ENCODE peak calls at places on chromosomes 1 and 21, in nine cellular contexts. One of them, this sample, is unnamed. For H3K4me1, the result is how much of the 10 kb centered on the place peaks cover.

GRCh38 chr1:84750110-84750509 is 59.8 kb upstream of the SSX2IP start:
- DNase-seq in HCT116: no peak
- DNase-seq in cardiac muscle cell: no peak
- DNase-seq in stomach: no peak
- DNase-seq in suprapubic skin: no peak
- DNase-seq in breast epithelium: no peak
- DNase-seq in neural progenitor cell: no peak
- DNase-seq in heart right ventricle: no peak
- DNase-seq in A549: no peak
- DNase-seq in this sample: no peak

GRCh38 chr1:232049335-232049734 is 422.7 kb downstream of the DISC1 start:
- DNase-seq in HCT116: no peak
- DNase-seq in cardiac muscle cell: no peak
- DNase-seq in stomach: no peak
- DNase-seq in suprapubic skin: no peak
- DNase-seq in breast epithelium: no peak
- DNase-seq in neural progenitor cell: no peak
- DNase-seq in heart right ventricle: no peak
- DNase-seq in A549: no peak
- DNase-seq in this sample: no peak

GRCh38 chr21:44085491-44086321 is 21.5 kb upstream of the PWP2 start:
- DNase-seq in HCT116: no peak
- DNase-seq in cardiac muscle cell: peak
- DNase-seq in stomach: peak
- DNase-seq in suprapubic skin: peak
- DNase-seq in breast epithelium: peak
- DNase-seq in neural progenitor cell: no peak
- DNase-seq in heart right ventricle: no peak
- DNase-seq in A549: no peak
- DNase-seq in this sample: peak

GRCh38 chr1:36276688-36277087 is 29.5 kb upstream of the SH3D21 start:
- DNase-seq in HCT116: no peak
- DNase-seq in cardiac muscle cell: no peak
- DNase-seq in stomach: no peak
- DNase-seq in suprapubic skin: no peak
- DNase-seq in breast epithelium: no peak
- DNase-seq in neural progenitor cell: no peak
- DNase-seq in heart right ventricle: no peak
- DNase-seq in A549: no peak
- DNase-seq in this sample: no peak

GRCh38 chr1:27522148-27522859 is 32.3 kb upstream of the WASF2 start:
- DNase-seq in HCT116: no peak
- DNase-seq in cardiac muscle cell: no peak
- DNase-seq in stomach: peak
- DNase-seq in suprapubic skin: peak
- DNase-seq in breast epithelium: peak
- DNase-seq in neural progenitor cell: no peak
- DNase-seq in heart right ventricle: no peak
- DNase-seq in A549: no peak
- DNase-seq in this sample: no peak

GRCh38 chr1:229440821-229441537 is 7.1 kb upstream of the ACTA1 start:
- DNase-seq in HCT116: no peak
- DNase-seq in cardiac muscle cell: peak
- DNase-seq in stomach: no peak
- DNase-seq in suprapubic skin: no peak
- DNase-seq in breast epithelium: no peak
- DNase-seq in neural progenitor cell: no peak
- DNase-seq in heart right ventricle: no peak
- DNase-seq in A549: peak
- DNase-seq in this sample: no peak

GRCh38 chr1:53449026-53449425 is 10.2 kb upstream of the DMRTB1 start:
- DNase-seq in HCT116: no peak
- DNase-seq in cardiac muscle cell: peak
- DNase-seq in stomach: no peak
- DNase-seq in suprapubic skin: no peak
- DNase-seq in breast epithelium: no peak
- DNase-seq in neural progenitor cell: peak
- DNase-seq in heart right ventricle: no peak
- DNase-seq in A549: no peak
- DNase-seq in this sample: no peak

GRCh38 chr1:167439301-167439988 is 78.9 kb downstream of the CD247 start:
- DNase-seq in HCT116: no peak
- DNase-seq in cardiac muscle cell: peak
- DNase-seq in stomach: no peak
- DNase-seq in suprapubic skin: peak
- DNase-seq in breast epithelium: no peak
- DNase-seq in neural progenitor cell: peak
- DNase-seq in heart right ventricle: no peak
- DNase-seq in A549: peak
- DNase-seq in this sample: peak

GRCh38 chr1:97893844-97894243 is 27.0 kb downstream of the DPYD start:
- DNase-seq in HCT116: no peak
- DNase-seq in cardiac muscle cell: no peak
- DNase-seq in stomach: no peak
- DNase-seq in suprapubic skin: no peak
- DNase-seq in breast epithelium: no peak
- DNase-seq in neural progenitor cell: no peak
- DNase-seq in heart right ventricle: no peak
- DNase-seq in A549: no peak
- DNase-seq in this sample: no peak

GRCh38 chr1:225508538-225509375 is 80.9 kb upstream of the LBR start:
- DNase-seq in HCT116: peak
- DNase-seq in cardiac muscle cell: peak
- DNase-seq in stomach: peak
- DNase-seq in suprapubic skin: no peak
- DNase-seq in breast epithelium: no peak
- DNase-seq in neural progenitor cell: peak
- DNase-seq in heart right ventricle: peak
- DNase-seq in A549: peak
- DNase-seq in this sample: no peak

GRCh38 chr1:245583575-245584330 is 429.0 kb downstream of the KIF26B start:
- DNase-seq in HCT116: no peak
- DNase-seq in cardiac muscle cell: peak
- DNase-seq in stomach: no peak
- DNase-seq in suprapubic skin: no peak
- DNase-seq in breast epithelium: no peak
- DNase-seq in neural progenitor cell: no peak
- DNase-seq in heart right ventricle: no peak
- DNase-seq in A549: peak
- DNase-seq in this sample: no peak

GRCh38 chr1:40901886-40902633 is 39.9 kb upstream of the CITED4 start:
- DNase-seq in HCT116: peak
- DNase-seq in cardiac muscle cell: peak
- DNase-seq in stomach: no peak
- DNase-seq in suprapubic skin: no peak
- DNase-seq in breast epithelium: peak
- DNase-seq in neural progenitor cell: no peak
- DNase-seq in heart right ventricle: peak
- DNase-seq in A549: peak
- DNase-seq in this sample: peak

GRCh38 chr21:34129971-34130597 is 56.7 kb downstream of the MRPS6 start:
- DNase-seq in HCT116: no peak
- DNase-seq in cardiac muscle cell: peak
- DNase-seq in stomach: no peak
- DNase-seq in suprapubic skin: no peak
- DNase-seq in breast epithelium: no peak
- DNase-seq in neural progenitor cell: peak
- DNase-seq in heart right ventricle: no peak
- DNase-seq in A549: no peak
- DNase-seq in this sample: no peak

GRCh38 chr1:235527196-235527814 is 23.1 kb upstream of the B3GALNT2 start:
- DNase-seq in HCT116: no peak
- DNase-seq in cardiac muscle cell: peak
- DNase-seq in stomach: no peak
- DNase-seq in suprapubic skin: no peak
- DNase-seq in breast epithelium: no peak
- DNase-seq in neural progenitor cell: no peak
- DNase-seq in heart right ventricle: no peak
- DNase-seq in A549: no peak
- DNase-seq in this sample: no peak

GRCh38 chr1:164588388-164589341 is 29.7 kb downstream of the PBX1 start:
- DNase-seq in HCT116: no peak
- DNase-seq in cardiac muscle cell: peak
- DNase-seq in stomach: no peak
- DNase-seq in suprapubic skin: no peak
- DNase-seq in breast epithelium: peak
- DNase-seq in neural progenitor cell: peak
- DNase-seq in heart right ventricle: peak
- DNase-seq in A549: peak
- DNase-seq in this sample: peak

GRCh38 chr1:192959657-192960186 is 99.4 kb downstream of the UCHL5 start:
- DNase-seq in HCT116: no peak
- DNase-seq in cardiac muscle cell: no peak
- DNase-seq in stomach: no peak
- DNase-seq in suprapubic skin: no peak
- DNase-seq in breast epithelium: no peak
- DNase-seq in neural progenitor cell: no peak
- DNase-seq in heart right ventricle: no peak
- DNase-seq in A549: no peak
- DNase-seq in this sample: no peak

GRCh38 chr1:12177999-12178441 is 11.2 kb downstream of the TNFRSF1B start:
- DNase-seq in HCT116: peak
- DNase-seq in cardiac muscle cell: peak
- DNase-seq in stomach: peak
- DNase-seq in suprapubic skin: no peak
- DNase-seq in breast epithelium: no peak
- DNase-seq in neural progenitor cell: no peak
- DNase-seq in heart right ventricle: no peak
- DNase-seq in A549: no peak
- DNase-seq in this sample: no peak
- H3K4me1 ChIP-seq in HCT116: under half
- H3K4me1 ChIP-seq in cardiac muscle cell: under half
- H3K4me1 ChIP-seq in stomach: under half
- H3K4me1 ChIP-seq in suprapubic skin: half or more
- H3K4me1 ChIP-seq in breast epithelium: under half
- H3K4me1 ChIP-seq in neural progenitor cell: under half
- H3K4me1 ChIP-seq in heart right ventricle: half or more
- H3K4me1 ChIP-seq in A549: under half
- H3K4me1 ChIP-seq in this sample: under half

DNA sequence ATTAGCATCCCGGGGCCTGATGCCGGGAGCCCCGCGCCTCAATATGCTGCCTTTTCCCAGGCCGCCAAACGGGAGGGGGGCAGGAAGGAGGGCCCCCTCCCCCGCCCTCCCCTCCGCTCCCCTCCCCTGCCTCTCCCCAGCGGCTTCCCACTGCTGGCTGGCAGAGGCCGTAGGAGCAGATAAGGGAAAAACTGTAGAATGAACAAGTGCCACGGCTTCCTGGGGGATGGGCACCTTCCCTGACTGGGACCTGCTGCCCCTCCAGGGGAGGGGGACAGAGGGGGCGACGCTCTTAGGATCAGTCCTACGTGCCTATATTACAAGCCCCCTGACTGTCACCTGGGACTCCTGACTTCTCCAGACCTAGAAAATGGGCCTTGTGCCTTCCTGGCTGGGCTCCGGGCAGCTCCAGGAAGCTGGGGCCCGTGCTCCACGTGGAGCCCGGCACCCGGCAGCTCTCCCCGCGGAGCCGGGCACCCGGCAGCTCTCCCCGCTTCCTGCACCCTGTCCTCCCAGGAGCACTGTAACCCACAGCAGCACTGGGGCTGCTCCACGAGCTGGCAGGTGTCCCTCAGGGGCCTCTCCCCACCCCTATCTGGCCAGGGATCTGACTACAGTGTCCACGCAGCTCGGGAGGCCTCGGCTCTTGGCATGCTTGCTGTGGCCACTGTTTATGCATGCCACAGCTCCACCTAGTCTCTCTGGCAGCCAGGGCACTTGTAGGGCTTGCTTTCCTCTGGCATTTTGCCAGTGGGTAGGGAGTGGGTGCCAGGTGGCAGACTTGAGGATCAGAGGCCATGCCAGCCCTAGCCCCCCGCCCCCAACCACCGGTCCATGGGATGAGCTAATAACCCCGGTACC is 668 bp upstream of the HES5 start:
- DNase-seq in HCT116: no peak
- DNase-seq in cardiac muscle cell: no peak
- DNase-seq in stomach: peak
- DNase-seq in suprapubic skin: no peak
- DNase-seq in breast epithelium: peak
- DNase-seq in neural progenitor cell: no peak
- DNase-seq in heart right ventricle: peak
- DNase-seq in A549: no peak
- DNase-seq in this sample: no peak
- H3K4me3 ChIP-seq in HCT116: no peak
- H3K4me3 ChIP-seq in cardiac muscle cell: peak
- H3K4me3 ChIP-seq in stomach: peak
- H3K4me3 ChIP-seq in suprapubic skin: peak
- H3K4me3 ChIP-seq in breast epithelium: peak
- H3K4me3 ChIP-seq in neural progenitor cell: peak
- H3K4me3 ChIP-seq in heart right ventricle: peak
- H3K4me3 ChIP-seq in A549: no peak
- H3K4me3 ChIP-seq in this sample: no peak

GRCh38 chr1:10916311-10916710 is 96.1 kb upstream of the TARDBP start:
- DNase-seq in HCT116: no peak
- DNase-seq in cardiac muscle cell: no peak
- DNase-seq in stomach: no peak
- DNase-seq in suprapubic skin: no peak
- DNase-seq in breast epithelium: no peak
- DNase-seq in neural progenitor cell: no peak
- DNase-seq in heart right ventricle: no peak
- DNase-seq in A549: no peak
- DNase-seq in this sample: no peak
- TF ChIP-seq CTCF in HCT116: no peak
- TF ChIP-seq CTCF in cardiac muscle cell: no peak
- TF ChIP-seq CTCF in stomach: no peak
- TF ChIP-seq CTCF in suprapubic skin: no peak
- TF ChIP-seq CTCF in breast epithelium: no peak
- TF ChIP-seq CTCF in neural progenitor cell: no peak
- TF ChIP-seq CTCF in heart right ventricle: no peak
- TF ChIP-seq CTCF in A549: no peak
- TF ChIP-seq CTCF in this sample: no peak

GRCh38 chr1:116360435-116361173 is 12.4 kb upstream of the ATP1A1 start:
- DNase-seq in HCT116: no peak
- DNase-seq in cardiac muscle cell: peak
- DNase-seq in stomach: no peak
- DNase-seq in suprapubic skin: no peak
- DNase-seq in breast epithelium: no peak
- DNase-seq in neural progenitor cell: no peak
- DNase-seq in heart right ventricle: no peak
- DNase-seq in A549: no peak
- DNase-seq in this sample: no peak

GRCh38 chr1:116359871-116360270 is 13.2 kb upstream of the ATP1A1 start:
- DNase-seq in HCT116: no peak
- DNase-seq in cardiac muscle cell: no peak
- DNase-seq in stomach: no peak
- DNase-seq in suprapubic skin: no peak
- DNase-seq in breast epithelium: no peak
- DNase-seq in neural progenitor cell: no peak
- DNase-seq in heart right ventricle: no peak
- DNase-seq in A549: no peak
- DNase-seq in this sample: no peak

GRCh38 chr1:116359060-116359830 is 13.8 kb upstream of the ATP1A1 start:
- DNase-seq in HCT116: no peak
- DNase-seq in cardiac muscle cell: peak
- DNase-seq in stomach: no peak
- DNase-seq in suprapubic skin: no peak
- DNase-seq in breast epithelium: no peak
- DNase-seq in neural progenitor cell: no peak
- DNase-seq in heart right ventricle: no peak
- DNase-seq in A549: no peak
- DNase-seq in this sample: no peak

GRCh38 chr1:116361648-116362047 is 11.4 kb upstream of the ATP1A1 start:
- DNase-seq in HCT116: no peak
- DNase-seq in cardiac muscle cell: no peak
- DNase-seq in stomach: no peak
- DNase-seq in suprapubic skin: no peak
- DNase-seq in breast epithelium: no peak
- DNase-seq in neural progenitor cell: no peak
- DNase-seq in heart right ventricle: no peak
- DNase-seq in A549: no peak
- DNase-seq in this sample: peak

GRCh38 chr1:116362050-116362449 is 11.0 kb upstream of the ATP1A1 start:
- DNase-seq in HCT116: no peak
- DNase-seq in cardiac muscle cell: no peak
- DNase-seq in stomach: no peak
- DNase-seq in suprapubic skin: no peak
- DNase-seq in breast epithelium: no peak
- DNase-seq in neural progenitor cell: no peak
- DNase-seq in heart right ventricle: no peak
- DNase-seq in A549: no peak
- DNase-seq in this sample: peak
- H3K4me1 ChIP-seq in HCT116: under half
- H3K4me1 ChIP-seq in cardiac muscle cell: under half
- H3K4me1 ChIP-seq in stomach: under half
- H3K4me1 ChIP-seq in suprapubic skin: under half
- H3K4me1 ChIP-seq in breast epithelium: under half
- H3K4me1 ChIP-seq in neural progenitor cell: under half
- H3K4me1 ChIP-seq in heart right ventricle: under half
- H3K4me1 ChIP-seq in A549: under half
- H3K4me1 ChIP-seq in this sample: under half